ENCODE peak calls at places on chromosomes 2 and 18, in seven cellular contexts. K, P, T, F, L, A and Z are unnamed samples.
A peak's percentile ranks its signal among the peaks of the same experiment; 100 is the strongest.

GRCh38 chr2:231680992-231681852 is 27.1 kb upstream of the PTMA start:
- DNase-seq in F (peak; percentile 81), A (peak; percentile 67), T (peak; percentile 73), K (peak; percentile 90), L (peak; percentile 83), P (peak; percentile 93), Z (peak; percentile 71)

GRCh38 chr2:169015943-169016342 is 15.2 kb downstream of the ABCB11 start:
- DNase-seq in K (no peak), L (no peak), T (no peak), P (no peak), A (no peak), F (no peak), Z (no peak)

GRCh38 chr2:118696786-118697465 is 150.5 kb downstream of the EN1 start:
- DNase-seq in F (no peak), K (no peak), L (no peak), A (no peak), T (peak; percentile 25), P (no peak), Z (no peak)

GRCh38 chr2:25354116-25354515 is 12.4 kb upstream of the DNMT3A start:
- DNase-seq in T (no peak), F (no peak), A (no peak), K (no peak), P (no peak), L (no peak), Z (no peak)

GRCh38 chr2:237714690-237715458 is 83.7 kb upstream of the RBM44 start:
- DNase-seq in K (no peak), A (no peak), L (no peak), P (peak; percentile 66), F (peak; percentile 46), T (peak; percentile 84), Z (no peak)

GRCh38 chr18:9090578-9090977 is 11.9 kb upstream of the NDUFV2 start:
- DNase-seq in A (no peak), T (no peak), P (no peak), K (no peak), L (no peak), F (no peak), Z (no peak)

GRCh38 chr2:225017713-225018112 is 24.6 kb downstream of the DOCK10 start:
- DNase-seq in F (no peak), T (no peak), L (no peak), A (no peak), K (no peak), P (no peak), Z (no peak)

GRCh38 chr2:236261452-236261851 is 2.8 kb downstream of the ASB18 start:
- DNase-seq in P (no peak), K (no peak), T (no peak), A (no peak), F (no peak), L (no peak), Z (no peak)

GRCh38 chr18:45324489-45325111 is 290.7 kb upstream of the SLC14A2 start:
- DNase-seq in K (peak; percentile 59), T (peak; percentile 55), F (peak; percentile 36), L (peak; percentile 40), P (peak; percentile 82), A (no peak), Z (no peak)

GRCh38 chr2:217489145-217489960 is 513.4 kb downstream of the TNS1 start:
- DNase-seq in P (no peak), T (peak; percentile 33), F (no peak), L (no peak), K (no peak), A (no peak), Z (no peak)

GRCh38 chr2:235059161-235059560 is 107.3 kb downstream of the SH3BP4 start:
- DNase-seq in K (no peak), L (no peak), P (no peak), T (no peak), A (no peak), F (no peak), Z (no peak)

GRCh38 chr2:158841839-158842238 is 46.7 kb downstream of the DAPL1 start:
- DNase-seq in K (no peak), F (peak; percentile 58), T (peak; percentile 52), P (peak; percentile 72), L (no peak), A (no peak), Z (no peak)

GRCh38 chr2:98453531-98453930 is 8.9 kb downstream of the INPP4A start:
- DNase-seq in F (no peak), P (no peak), K (no peak), T (no peak), L (no peak), A (no peak), Z (no peak)

GRCh38 chr2:119823734-119824334 is 64.1 kb downstream of the PTPN4 start:
- DNase-seq in F (peak; percentile 76), K (peak; percentile 33), P (peak; percentile 70), L (no peak), T (peak; percentile 54), A (no peak), Z (no peak)

GRCh38 chr18:32383040-32383819 is 87.5 kb downstream of the GAREM1 start:
- DNase-seq in A (no peak), F (peak; percentile 96), P (peak; percentile 93), K (peak; percentile 71), L (no peak), T (peak; percentile 86), Z (no peak)

GRCh38 chr2:140863713-140864112 is 1267.1 kb downstream of the LRP1B start:
- DNase-seq in L (no peak), P (peak; percentile 86), F (peak; percentile 90), A (no peak), K (no peak), T (peak; percentile 74), Z (no peak)

GRCh38 chr2:143284087-143284675 is 155.0 kb downstream of the ARHGAP15 start:
- DNase-seq in P (peak; percentile 67), L (peak; percentile 32), K (no peak), T (peak; percentile 36), F (peak; percentile 58), A (no peak), Z (no peak)

GRCh38 chr2:176879596-176879995 is 333.0 kb upstream of the HNRNPA3 start:
- DNase-seq in L (no peak), K (no peak), T (no peak), F (no peak), P (no peak), A (no peak), Z (no peak)

GRCh38 chr2:20602803-20603202 is 48.1 kb downstream of the HS1BP3 start:
- DNase-seq in A (no peak), P (no peak), T (no peak), L (no peak), F (no peak), K (no peak), Z (no peak)

GRCh38 chr2:39050109-39050508 is 70.7 kb downstream of the SOS1 start:
- DNase-seq in P (no peak), L (no peak), A (no peak), K (no peak), F (no peak), T (peak; percentile 13), Z (no peak)

GRCh38 chr2:12717988-12718661 is 1.4 kb downstream of the TRIB2 start:
- DNase-seq in P (peak; percentile 49), A (peak; percentile 43), F (peak; percentile 48), L (no peak), T (peak; percentile 32), K (no peak), Z (no peak)

DNA sequence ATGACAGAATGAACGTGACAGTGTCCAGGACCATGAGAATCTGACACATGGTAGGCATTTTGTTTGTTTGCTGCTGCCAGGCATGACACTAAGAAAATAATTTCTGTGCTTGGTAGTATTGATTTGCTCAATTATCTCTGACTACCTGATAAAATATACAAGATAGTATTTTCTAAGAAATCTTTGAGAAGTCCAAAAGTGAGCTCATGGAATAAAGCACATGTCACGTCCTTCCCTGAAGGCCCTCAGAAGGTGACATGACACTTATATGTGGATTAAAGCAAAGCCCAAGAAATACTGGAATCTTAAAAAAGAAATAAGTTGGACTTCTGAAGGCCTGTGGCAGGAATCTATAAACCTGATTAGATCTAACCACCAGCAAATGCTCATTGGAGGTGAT is 3.8 kb upstream of the TTN start:
- DNase-seq in P (no peak), F (no peak), K (no peak), A (no peak), T (no peak), L (no peak), Z (no peak)
- TF ChIP-seq CTCF in P (no peak), F (no peak), K (no peak), A (no peak), T (no peak), L (no peak), Z (no peak)

DNA sequence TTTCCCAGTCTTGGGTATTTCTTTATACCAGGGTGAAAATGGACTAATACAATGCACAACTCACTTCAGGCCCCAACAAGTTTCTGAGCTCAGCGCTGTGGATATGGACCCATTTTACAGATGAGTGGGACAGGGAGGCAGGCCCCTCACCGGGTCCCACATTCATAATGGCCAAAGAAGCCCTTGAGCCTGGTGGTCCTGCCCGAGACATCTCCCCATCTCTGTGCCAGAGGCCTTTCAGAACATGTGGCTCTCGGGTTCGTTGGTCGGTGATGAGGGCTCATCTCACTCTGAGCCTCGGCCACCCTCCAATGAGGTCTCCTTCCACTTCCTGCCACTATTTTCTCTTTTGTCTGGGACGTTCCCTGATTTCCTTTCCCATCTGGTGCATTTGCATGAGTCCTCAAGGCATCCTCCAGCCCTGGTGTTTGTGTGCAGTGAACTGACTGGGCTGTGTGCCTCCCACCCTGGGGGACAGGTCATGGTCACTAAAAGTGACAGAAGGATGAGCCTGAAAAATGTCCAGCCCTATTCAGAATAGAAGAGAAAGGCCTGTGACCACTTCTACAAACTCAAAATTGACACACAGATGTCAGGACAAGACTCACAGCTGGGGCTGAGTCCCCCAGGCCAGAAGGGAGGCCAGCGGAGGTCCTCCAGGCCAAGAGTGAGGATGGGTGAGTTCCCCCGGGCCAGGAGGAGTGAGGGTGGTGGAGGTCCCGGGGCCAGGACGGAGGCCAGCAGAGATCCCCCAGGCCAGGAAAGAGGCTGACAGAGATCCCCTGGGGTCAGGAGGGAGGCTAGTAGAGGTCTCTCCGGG is 134.5 kb downstream of the PTGR3 start:
- DNase-seq in A (no peak), P (no peak), F (no peak), K (no peak), T (no peak), L (no peak), Z (no peak)
- TF ChIP-seq CTCF in A (no peak), P (no peak), F (no peak), K (no peak), T (no peak), L (no peak), Z (no peak)

DNA sequence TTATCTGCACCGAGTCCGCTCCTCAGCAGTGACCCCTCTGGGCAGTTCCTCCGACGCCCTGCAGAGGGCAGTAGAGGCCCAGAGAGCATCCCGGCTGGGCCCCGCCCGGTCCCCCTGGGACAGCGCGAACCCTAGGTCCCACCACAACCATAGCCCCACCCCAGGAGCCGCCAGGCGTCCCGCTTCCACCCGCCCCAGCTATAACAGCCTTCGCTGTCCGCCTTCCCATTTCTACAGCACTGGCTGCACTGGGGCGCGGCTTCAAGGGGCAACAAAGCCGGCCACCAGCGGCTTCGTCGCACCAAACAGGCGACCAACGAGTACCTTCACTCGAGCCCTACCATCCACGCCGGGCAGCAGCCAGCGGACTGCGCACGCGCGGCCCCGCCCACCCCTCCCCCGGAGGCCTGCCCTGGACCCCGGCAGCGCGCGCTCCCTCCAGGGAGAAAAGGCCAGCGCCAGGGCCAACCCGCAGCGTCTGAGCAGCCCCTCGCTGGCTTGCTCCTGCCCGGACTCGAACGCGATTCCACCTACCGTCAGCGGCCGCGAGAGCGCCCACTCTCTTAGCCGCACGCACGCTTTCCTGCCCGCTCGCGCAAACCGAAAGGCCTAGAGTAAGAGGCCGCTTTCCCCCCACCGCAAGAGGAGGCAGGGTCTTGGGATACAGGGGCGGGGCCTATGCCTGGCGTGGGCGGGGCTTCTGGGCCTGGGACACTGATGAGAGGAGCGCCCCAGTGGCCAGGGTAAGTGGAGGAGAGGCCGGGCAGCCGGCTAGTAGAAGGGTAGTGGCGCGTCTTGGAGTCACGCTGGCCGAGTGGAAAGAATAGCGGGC is at the start of gene NHEJ1:
- DNase-seq in L (peak; percentile 97), T (peak; percentile 95), A (peak; percentile 96), K (peak; percentile 97), P (peak; percentile 96), F (peak; percentile 95), Z (peak; percentile 93)
- TF ChIP-seq CTCF in L (peak; percentile 99), T (peak; percentile 99), A (peak; percentile 42), K (peak; percentile 95), P (peak; percentile 96), F (peak; percentile 94), Z (peak; percentile 98)

GRCh38 chr2:127270663-127271062 is 23.3 kb downstream of the ERCC3 start:
- DNase-seq in F (no peak), K (no peak), A (no peak), L (no peak), P (no peak), T (no peak), Z (no peak)
- TF ChIP-seq CTCF in F (no peak), K (no peak), A (no peak), L (no peak), P (no peak), T (no peak), Z (peak; percentile 16)